ENCODE peak calls at places on chromosomes 3 and 15, in eight cellular contexts. W is neuronal stem cell; Z is sigmoid colon; C is CD8-positive, alpha-beta memory T cell; B is HCT116; M is CD8-positive, alpha-beta T cell; V is cardiac muscle cell; T is colonic mucosa. Q is an unnamed sample.

GRCh38 chr3:98967758-98968157 is 66.3 kb upstream of the DCBLD2 start:
- DNase-seq in C (no peak), Z (no peak), W (no peak), B (no peak), M (no peak), V (no peak), T (no peak), Q (no peak)

GRCh38 chr15:75136758-75137157 is 64.9 kb upstream of the C15orf39 start:
- DNase-seq in Z (no peak), W (no peak), C (no peak), T (no peak), V (no peak), M (no peak), B (no peak), Q (no peak)

GRCh38 chr3:12196684-12197083 is 38.0 kb upstream of the TIMP4 start:
- DNase-seq in V (no peak), C (no peak), W (no peak), T (peak; percentile 70), B (no peak), Z (no peak), M (no peak), Q (peak; percentile 66)

GRCh38 chr3:154718058-154718457 is 288.1 kb upstream of the GPR149 start:
- DNase-seq in V (no peak), W (no peak), M (no peak), Z (no peak), B (no peak), T (no peak), C (no peak), Q (no peak)

GRCh38 chr3:71580636-71581215 is 2.8 kb downstream of the FOXP1 start:
- DNase-seq in T (no peak), M (no peak), Z (no peak), C (no peak), B (no peak), W (no peak), V (no peak), Q (peak; percentile 57)

GRCh38 chr3:141408596-141408995 is 40.3 kb downstream of the ZBTB38 start:
- DNase-seq in Z (no peak), C (no peak), V (no peak), W (no peak), M (no peak), T (no peak), B (no peak), Q (no peak)

GRCh38 chr3:196778755-196779154 is 39.1 kb downstream of the PAK2 start:
- DNase-seq in C (no peak), M (no peak), T (no peak), B (no peak), Z (no peak), W (no peak), V (peak; percentile 70), Q (no peak)

GRCh38 chr3:169897284-169897683 is 14.1 kb upstream of the SAMD7 start:
- DNase-seq in B (no peak), W (no peak), Z (no peak), C (no peak), M (no peak), V (no peak), T (no peak), Q (no peak)

GRCh38 chr3:73707772-73708171 is 83.0 kb upstream of the PDZRN3 start:
- DNase-seq in T (no peak), C (no peak), B (no peak), M (no peak), Z (no peak), W (no peak), V (peak; percentile 48), Q (no peak)

GRCh38 chr3:148042663-148043445 is 633.7 kb downstream of the ZIC1 start:
- DNase-seq in T (no peak), W (no peak), V (peak; percentile 55), B (no peak), M (no peak), Z (no peak), C (no peak), Q (no peak)

GRCh38 chr3:50154476-50154839 is 666 bp upstream of the SEMA3F start:
- DNase-seq in C (no peak), M (no peak), V (no peak), T (no peak), Z (no peak), B (no peak), W (no peak), Q (no peak)

GRCh38 chr3:194125474-194125873 is 10.5 kb upstream of the HES1 start:
- DNase-seq in W (no peak), V (no peak), B (no peak), C (no peak), M (no peak), Z (peak; percentile 15), T (no peak), Q (no peak)

GRCh38 chr3:194121881-194122280 is 14.1 kb upstream of the HES1 start:
- DNase-seq in M (no peak), C (no peak), Z (no peak), B (no peak), W (no peak), V (no peak), T (no peak), Q (no peak)

GRCh38 chr3:194123735-194124134 is 12.2 kb upstream of the HES1 start:
- DNase-seq in Z (no peak), T (peak; percentile 55), M (no peak), C (no peak), B (no peak), W (no peak), V (no peak), Q (no peak)

GRCh38 chr3:194126790-194127189 is 9.2 kb upstream of the HES1 start:
- DNase-seq in B (no peak), C (no peak), Z (no peak), W (no peak), M (no peak), T (no peak), V (no peak), Q (no peak)

DNA sequence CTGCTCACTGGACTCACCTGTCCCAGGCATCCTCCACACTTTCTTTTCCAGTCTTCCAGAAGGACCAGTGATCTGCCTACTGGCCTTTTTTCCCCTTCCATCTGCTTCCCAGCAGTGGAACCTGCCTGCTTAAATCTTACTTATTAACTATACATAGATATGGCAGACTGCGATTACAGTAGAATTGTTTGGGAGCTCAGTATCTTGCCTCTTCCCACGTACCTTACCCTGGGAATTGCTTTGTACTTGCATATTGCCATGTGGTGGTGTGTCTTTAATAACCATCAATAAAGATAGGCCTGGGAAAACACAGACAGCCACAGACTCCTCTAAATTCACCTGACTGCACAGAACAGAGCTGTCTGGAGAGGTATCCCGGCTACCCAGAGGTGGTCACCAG is 11.7 kb upstream of the HES1 start:
- DNase-seq in Z (peak; percentile 11), C (no peak), V (no peak), M (no peak), B (no peak), W (no peak), T (peak; percentile 55), Q (no peak)
- H3K27ac ChIP-seq in Z (no peak overlapping the region), C (no peak overlapping the region), V (no peak overlapping the region), M (no peak overlapping the region), B (no peak overlapping the region), W (no peak overlapping the region), T (peak overlapping the region; percentile 26), Q (no peak overlapping the region)

DNA sequence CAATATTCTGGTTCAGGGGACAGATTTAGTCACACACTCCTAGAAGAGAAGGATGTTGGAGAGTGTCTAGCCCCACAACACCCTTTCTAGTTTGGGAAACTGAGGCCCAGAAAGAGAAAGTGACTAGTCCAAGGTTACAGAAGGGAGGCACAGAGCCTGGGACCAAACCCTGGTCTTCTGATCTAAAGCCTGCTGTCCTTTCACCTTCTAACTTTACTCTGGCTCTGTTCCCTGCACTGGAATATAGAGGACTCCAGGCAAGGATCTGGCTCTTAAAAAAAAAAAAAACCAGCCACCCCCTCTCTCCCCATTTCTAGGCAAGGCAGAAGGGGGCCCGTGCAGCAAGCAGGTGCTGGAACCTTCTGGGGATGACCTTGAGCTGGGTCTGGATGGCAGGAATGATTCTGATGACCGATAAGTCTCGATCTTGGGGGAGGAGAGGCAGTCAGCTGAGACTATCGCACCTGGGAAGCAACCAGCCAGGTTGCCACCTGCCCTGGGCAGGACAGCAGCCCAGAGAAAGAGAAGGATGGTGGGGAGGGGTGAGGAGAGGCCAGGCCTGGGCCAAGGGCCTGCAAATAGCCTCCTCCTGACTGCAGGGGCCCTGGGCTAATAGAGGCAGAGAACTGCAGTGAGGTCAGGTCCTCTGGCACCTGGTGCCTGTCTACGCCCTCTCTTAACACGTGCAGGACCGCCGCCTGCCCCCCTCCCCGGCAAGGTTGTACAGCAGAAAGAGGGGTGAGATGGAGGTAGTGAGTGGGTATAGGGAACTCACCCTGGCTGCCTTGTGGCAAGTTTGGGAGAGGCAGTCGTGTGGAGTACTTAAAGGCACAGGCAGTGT is 30.4 kb upstream of the RHCG start:
- DNase-seq in V (no peak), Z (no peak), M (no peak), B (no peak), T (no peak), C (no peak), W (no peak), Q (peak; percentile 89)
- H3K4me1 ChIP-seq in V (no peaks in the 10 kb centered on the region), Z (no peaks in the 10 kb centered on the region), M (no peaks in the 10 kb centered on the region), B (no peaks in the 10 kb centered on the region), T (no peaks in the 10 kb centered on the region), C (no peaks in the 10 kb centered on the region), W (no peaks in the 10 kb centered on the region), Q (no peaks in the 10 kb centered on the region)

DNA sequence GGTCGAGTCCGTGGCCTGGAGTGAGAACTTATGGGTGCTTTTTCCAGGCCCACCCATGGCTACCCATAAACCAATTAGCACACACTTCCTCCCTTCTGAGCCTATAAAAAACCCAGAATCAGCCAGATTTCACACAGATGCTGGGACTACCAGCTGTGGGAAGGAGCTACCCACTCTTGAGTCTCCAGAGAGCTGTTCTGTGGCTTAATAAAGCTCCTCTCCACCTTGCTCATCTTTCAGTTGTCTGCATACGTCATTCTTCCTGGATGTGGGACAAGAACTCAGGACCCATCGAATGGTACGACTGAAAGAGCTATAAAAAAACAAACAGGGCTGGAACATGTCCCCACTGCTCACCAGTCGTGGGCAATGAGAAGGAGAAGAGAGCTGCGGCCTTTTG is 555.4 kb upstream of the CCDC54 start:
- DNase-seq in Z (no peak), V (no peak), C (no peak), B (no peak), T (no peak), W (no peak), M (no peak), Q (no peak)
- H3K27ac ChIP-seq in Z (no peak overlapping the region), V (no peak overlapping the region), C (no peak overlapping the region), B (no peak overlapping the region), T (no peak overlapping the region), W (no peak overlapping the region), M (no peak overlapping the region), Q (no peak overlapping the region)

GRCh38 chr3:171876651-171877272 is 33.6 kb downstream of the TMEM212 start:
- DNase-seq in V (peak; percentile 97), Z (no peak), C (no peak), M (no peak), W (no peak), B (no peak), T (no peak), Q (no peak)

GRCh38 chr3:171878441-171879225 is 35.5 kb downstream of the TMEM212 start:
- DNase-seq in M (no peak), W (no peak), V (peak; percentile 83), C (no peak), B (no peak), Z (no peak), T (no peak), Q (no peak)

GRCh38 chr3:171880471-171880870 is 37.3 kb downstream of the TMEM212 start:
- DNase-seq in Z (no peak), T (no peak), C (no peak), M (no peak), V (no peak), W (no peak), B (no peak), Q (no peak)

GRCh38 chr3:171875923-171876412 is 32.8 kb downstream of the TMEM212 start:
- DNase-seq in T (no peak), C (no peak), M (no peak), Z (no peak), V (peak; percentile 48), W (no peak), B (no peak), Q (no peak)

GRCh38 chr3:171879472-171879871 is 36.3 kb downstream of the TMEM212 start:
- DNase-seq in T (no peak), M (no peak), C (no peak), B (no peak), Z (no peak), V (no peak), W (no peak), Q (no peak)
- H3K4me1 ChIP-seq in T (no peaks in the 10 kb centered on the region), M (no peaks in the 10 kb centered on the region), C (no peaks in the 10 kb centered on the region), B (no peaks in the 10 kb centered on the region), Z (peaks cover 42% of the 10 kb centered on the region), V (peaks cover 33% of the 10 kb centered on the region), W (peaks cover 20% of the 10 kb centered on the region), Q (peaks cover 50% of the 10 kb centered on the region)